ENCODE peak calls at places on chromosomes 13 and 19, in four cellular contexts. N is nucleus accumbens; D is stimulated activated CD4-positive, alpha-beta T cell treated with anti-CD3 and anti-CD28 coated beads, Interleukin-4, amount 100 ng/mL, for 24 hours; M is HS-5. I is an unnamed sample.
A peak's percentile ranks its signal among the peaks of the same experiment; 100 is the strongest.

GRCh38 chr19:39474139-39474620 is 6.5 kb upstream of the TIMM50 start:
- DNase-seq in N (peak; percentile 2), D (peak; percentile 79), M (no peak), I (peak; percentile 62)

GRCh38 chr19:31715249-31715944 is 366.2 kb upstream of the TSHZ3 start:
- DNase-seq in N (no peak), D (no peak), M (no peak), I (no peak)

GRCh38 chr19:53881482-53882390 is at the start of gene PRKCG:
- DNase-seq in N (peak; percentile 27), D (peak; percentile 39), M (no peak), I (peak; percentile 70)

GRCh38 chr13:114264886-114265611 is 16.4 kb upstream of the UPF3A start:
- DNase-seq in N (no peak), D (no peak), M (peak; percentile 44), I (no peak)

GRCh38 chr19:14004619-14005380 is 1.3 kb downstream of the RFX1 start:
- DNase-seq in N (peak; percentile 9), D (no peak), M (no peak), I (no peak)

GRCh38 chr19:3114811-3115210 is 20.6 kb downstream of the GNA11 start:
- DNase-seq in N (no peak), D (no peak), M (no peak), I (no peak)

GRCh38 chr19:35349614-35350521 is 2.2 kb downstream of the FFAR1 start:
- DNase-seq in N (no peak), D (no peak), M (no peak), I (no peak)

GRCh38 chr19:35843676-35844481 is 8.4 kb downstream of the NPHS1 start:
- DNase-seq in N (no peak), D (no peak), M (no peak), I (no peak)

GRCh38 chr13:66069570-66069969 is 1160.6 kb downstream of the PCDH9 start:
- DNase-seq in N (no peak), D (no peak), M (no peak), I (no peak)

I was measured in activated naive CD8-positive, alpha-beta T cell treated with anti-CD3 and anti-CD28 coated beads for 36 hours.